ENCODE peak calls at places on chromosomes 7 and 10, in seven cellular contexts. D is neural crest cell; R is HL-60; V is BJ; C is CD4-positive, alpha-beta T cell; K is GM12865; F is RWPE1. W is an unnamed sample.

GRCh38 chr7:22943997-22944396 is 69.9 kb downstream of the HYCC1 start:
- DNase-seq in V (peak), K (no peak), R (no peak), C (no peak), F (no peak), D (no peak), W (no peak)

GRCh38 chr7:4682621-4683042 is 537 bp downstream of the FOXK1 start:
- DNase-seq in D (no peak), C (peak), V (no peak), R (no peak), K (peak), F (no peak), W (no peak)

GRCh38 chr7:16929146-16929762 is 47.5 kb upstream of the AGR3 start:
- DNase-seq in D (no peak), R (peak), C (no peak), K (peak), V (no peak), F (no peak), W (no peak)

GRCh38 chr10:95447733-95448132 is 113.4 kb downstream of the SORBS1 start:
- DNase-seq in K (no peak), V (no peak), F (no peak), C (no peak), D (no peak), R (no peak), W (no peak)

GRCh38 chr7:151081170-151082101 is 827 bp upstream of the FASTK start:
- DNase-seq in R (no peak), V (no peak), K (no peak), D (no peak), C (no peak), F (no peak), W (no peak)

GRCh38 chr7:111051832-111052231 is 39.1 kb upstream of the LRRN3 start:
- DNase-seq in C (no peak), D (no peak), V (no peak), R (no peak), K (no peak), F (no peak), W (no peak)

GRCh38 chr7:139777948-139778841 is at the start of gene HIPK2:
- DNase-seq in R (peak), D (peak), C (peak), K (peak), F (peak), V (no peak), W (peak)

GRCh38 chr10:130018253-130018652 is 54.2 kb upstream of the EBF3 start:
- DNase-seq in R (peak), C (no peak), V (no peak), D (no peak), F (peak), K (no peak), W (no peak)

GRCh38 chr10:59607971-59608370 is 101.7 kb downstream of the SLC16A9 start:
- DNase-seq in V (no peak), C (no peak), R (no peak), D (no peak), F (no peak), K (no peak), W (no peak)

GRCh38 chr7:5507026-5507425 is 83.4 kb upstream of the TNRC18 start:
- DNase-seq in K (no peak), C (no peak), V (no peak), R (no peak), D (no peak), F (no peak), W (no peak)

GRCh38 chr10:45235823-45236222 is 79.6 kb downstream of the OR13A1 start:
- DNase-seq in C (no peak), R (no peak), V (no peak), K (no peak), F (no peak), D (no peak), W (no peak)

GRCh38 chr7:71408276-71408675 is 276.3 kb downstream of the GALNT17 start:
- DNase-seq in F (no peak), V (no peak), K (no peak), C (no peak), D (no peak), R (no peak), W (no peak)

GRCh38 chr7:6705959-6706665 is 635 bp downstream of the ZNF12 start:
- DNase-seq in C (peak), K (peak), F (peak), V (no peak), D (peak), R (no peak), W (no peak)

GRCh38 chr10:21084700-21085099 is 187.6 kb upstream of the NEBL start:
- DNase-seq in R (no peak), C (no peak), D (no peak), V (no peak), K (peak), F (no peak), W (no peak)

GRCh38 chr7:148264933-148265557 is 325.5 kb upstream of the C7orf33 start:
- DNase-seq in F (peak), C (no peak), K (peak), D (no peak), R (no peak), V (no peak), W (peak)

GRCh38 chr7:82376739-82377138 is 66.8 kb downstream of the CACNA2D1 start:
- DNase-seq in F (no peak), K (no peak), D (no peak), V (no peak), R (no peak), C (no peak), W (no peak)

GRCh38 chr7:92714767-92715166 is 121.6 kb downstream of the CDK6 start:
- DNase-seq in K (no peak), D (no peak), C (no peak), F (no peak), R (no peak), V (no peak), W (no peak)

GRCh38 chr7:8423057-8423456 is 10.4 kb upstream of the NXPH1 start:
- DNase-seq in D (no peak), F (no peak), V (no peak), R (no peak), K (no peak), C (no peak), W (no peak)

GRCh38 chr7:82164813-82165212 is 278.8 kb downstream of the CACNA2D1 start:
- DNase-seq in K (no peak), V (peak), C (no peak), R (no peak), F (peak), D (no peak), W (no peak)

GRCh38 chr10:102313221-102313896 is 68.0 kb downstream of the GBF1 start:
- DNase-seq in C (no peak), R (no peak), F (no peak), K (no peak), D (no peak), V (no peak), W (peak)

GRCh38 chr7:110502893-110503465 is 587.9 kb upstream of the LRRN3 start:
- DNase-seq in C (no peak), R (no peak), D (no peak), V (peak), F (no peak), K (no peak), W (no peak)

GRCh38 chr7:43592321-43592720 is 9.4 kb downstream of the STK17A start:
- DNase-seq in V (no peak), C (no peak), D (no peak), F (no peak), K (no peak), R (no peak), W (no peak)

GRCh38 chr7:70599446-70600190 is 532.3 kb upstream of the GALNT17 start:
- DNase-seq in C (no peak), K (peak), R (no peak), V (no peak), F (peak), D (no peak), W (no peak)

GRCh38 chr10:101672536-101672935 is 22.4 kb downstream of the FBXW4 start:
- DNase-seq in R (no peak), D (no peak), K (no peak), V (no peak), C (no peak), F (no peak), W (no peak)

GRCh38 chr7:126635545-126635944 is 617.2 kb downstream of the GRM8 start:
- DNase-seq in F (no peak), R (no peak), V (no peak), D (no peak), K (no peak), C (no peak), W (no peak)

GRCh38 chr10:101817542-101818118 is 614 bp downstream of the OGA start:
- DNase-seq in D (no peak), C (no peak), F (peak), R (no peak), K (peak), V (peak), W (no peak)

GRCh38 chr7:137661634-137662033 is 185.1 kb downstream of the DGKI start:
- DNase-seq in D (no peak), V (no peak), C (no peak), R (no peak), F (no peak), K (no peak), W (no peak)

GRCh38 chr7:954330-955238 is at the start of gene ADAP1:
- DNase-seq in V (no peak), R (no peak), K (peak), C (peak), F (peak), D (peak), W (no peak)

GRCh38 chr10:52598936-52599335 is 173.6 kb downstream of the MBL2 start:
- DNase-seq in F (no peak), C (no peak), D (no peak), R (no peak), K (no peak), V (no peak), W (no peak)

GRCh38 chr7:70775570-70776156 is 356.3 kb upstream of the GALNT17 start:
- DNase-seq in D (no peak), C (no peak), V (no peak), K (peak), R (no peak), F (no peak), W (no peak)

GRCh38 chr10:117621795-117622420 is 79.4 kb downstream of the EMX2 start:
- DNase-seq in K (no peak), F (no peak), V (no peak), C (no peak), R (no peak), D (no peak), W (no peak)

GRCh38 chr7:88083883-88084282 is 136.0 kb downstream of the SRI start:
- DNase-seq in F (no peak), K (no peak), V (no peak), C (no peak), D (no peak), R (no peak), W (no peak)

GRCh38 chr10:37146443-37146842 is 21.0 kb downstream of the ANKRD30A start:
- DNase-seq in V (no peak), C (no peak), F (no peak), D (no peak), R (no peak), K (no peak), W (no peak)

GRCh38 chr10:61629594-61629993 is 33.1 kb upstream of the CABCOCO1 start:
- DNase-seq in V (no peak), K (no peak), C (no peak), R (no peak), F (no peak), D (no peak), W (no peak)

GRCh38 chr10:99124376-99124775 is 111.3 kb downstream of the HPSE2 start:
- DNase-seq in V (no peak), D (no peak), F (no peak), C (no peak), R (no peak), K (no peak), W (no peak)

GRCh38 chr10:79385804-79386531 is 38.7 kb downstream of the PPIF start:
- DNase-seq in V (no peak), R (no peak), D (peak), K (no peak), F (no peak), C (no peak), W (no peak)
- TF ChIP-seq CTCF in V (no peak), R (no peak), D (peak), K (no peak), F (no peak), C (no peak), W (peak)

GRCh38 chr10:92121686-92122492 is 169.0 kb downstream of the CPEB3 start:
- DNase-seq in V (no peak), R (no peak), K (no peak), D (no peak), C (no peak), F (no peak), W (no peak)
- TF ChIP-seq CTCF in V (no peak), R (no peak), K (no peak), D (no peak), C (no peak), F (no peak), W (no peak)

DNA sequence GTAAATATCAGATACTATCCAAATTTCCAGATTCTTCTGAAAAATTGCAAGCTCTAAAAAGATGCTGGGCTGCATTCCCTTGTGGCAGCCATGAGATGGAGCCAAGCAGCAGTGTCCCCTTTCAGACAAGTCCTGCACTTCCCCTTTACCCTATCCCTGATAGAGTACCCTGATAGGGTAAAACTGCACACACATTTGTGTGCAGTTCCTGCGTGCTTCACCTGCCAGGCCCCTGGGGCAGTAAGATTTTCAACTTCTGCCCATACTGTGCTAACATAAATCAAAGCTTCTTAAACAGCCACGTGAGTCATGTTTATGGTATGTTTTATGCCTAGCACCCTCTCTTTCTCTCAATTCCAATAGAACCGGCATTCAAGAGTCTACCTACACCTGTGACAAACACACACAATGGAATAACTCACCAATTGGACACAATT is 52.2 kb downstream of the IFIT5 start:
- DNase-seq in D (no peak), F (peak), R (no peak), V (no peak), C (no peak), K (peak), W (no peak)
- TF ChIP-seq CTCF in D (peak), F (peak), R (peak), V (peak), C (no peak), K (peak), W (peak)

GRCh38 chr10:69783515-69783914 is 18.2 kb upstream of the COL13A1 start:
- DNase-seq in K (no peak), V (no peak), F (no peak), C (no peak), D (no peak), R (no peak), W (no peak)
- TF ChIP-seq CTCF in K (no peak), V (no peak), F (no peak), C (no peak), D (no peak), R (no peak), W (no peak)

DNA sequence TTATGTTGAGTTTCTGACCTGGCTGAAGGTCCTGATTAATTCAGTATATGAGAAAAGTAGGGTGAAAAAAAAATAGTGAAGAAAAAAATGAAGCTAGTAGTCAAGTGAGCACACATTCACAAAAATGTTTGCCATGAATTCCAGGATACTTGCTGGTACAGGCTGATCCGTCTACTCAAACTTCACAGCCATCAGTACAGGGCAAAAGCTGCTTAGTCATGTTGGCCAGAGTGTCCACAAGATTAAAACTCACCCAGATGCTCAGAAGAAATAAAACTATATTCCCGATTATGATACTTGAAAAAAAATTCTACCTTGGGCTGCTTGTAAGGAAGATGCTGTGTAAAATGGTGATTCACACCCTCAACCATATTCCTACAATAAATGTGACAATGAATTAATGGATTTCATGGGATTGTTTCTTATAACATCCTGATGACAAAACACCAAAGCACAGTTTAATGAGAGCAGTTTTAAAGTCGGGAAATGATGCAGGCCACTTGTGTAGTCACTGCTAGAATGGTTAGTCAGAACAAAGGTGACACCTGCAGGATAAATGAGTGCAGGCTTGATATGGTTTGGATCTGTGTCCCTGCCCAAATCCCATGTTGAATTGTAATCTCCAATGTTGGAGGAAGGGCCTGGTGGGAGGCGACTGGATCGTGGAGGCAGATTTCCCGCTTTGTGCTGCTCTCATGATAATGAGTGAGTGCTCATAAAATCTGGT is 49.2 kb upstream of the ANKRD1 start:
- DNase-seq in K (no peak), R (no peak), F (peak), V (peak), D (no peak), C (no peak), W (no peak)
- TF ChIP-seq CTCF in K (no peak), R (no peak), F (no peak), V (peak), D (no peak), C (no peak), W (no peak)